ENCODE peak calls at places on chromosomes 2 and 18, in nine cellular contexts. One of them, this sample, is unnamed.

GRCh38 chr2:172722481-172722880 is 13.2 kb upstream of the RAPGEF4 start:
- DNase-seq in testis: no peak
- DNase-seq in thoracic aorta: no peak
- DNase-seq in astrocyte of the cerebellum: no peak
- DNase-seq in CD8-positive, alpha-beta T cell: no peak
- DNase-seq in LNCaP clone FGC: peak
- DNase-seq in BE2C: no peak
- DNase-seq in left lung: no peak
- DNase-seq in heart left ventricle: no peak
- DNase-seq in this sample: no peak

GRCh38 chr2:163736433-163737168 is 793 bp upstream of the FIGN start:
- DNase-seq in testis: peak
- DNase-seq in thoracic aorta: no peak
- DNase-seq in astrocyte of the cerebellum: no peak
- DNase-seq in CD8-positive, alpha-beta T cell: no peak
- DNase-seq in LNCaP clone FGC: no peak
- DNase-seq in BE2C: peak
- DNase-seq in left lung: peak
- DNase-seq in heart left ventricle: peak
- DNase-seq in this sample: no peak

GRCh38 chr2:28054916-28055315 is 164.4 kb downstream of the BABAM2 start:
- DNase-seq in testis: no peak
- DNase-seq in thoracic aorta: no peak
- DNase-seq in astrocyte of the cerebellum: no peak
- DNase-seq in CD8-positive, alpha-beta T cell: no peak
- DNase-seq in LNCaP clone FGC: no peak
- DNase-seq in BE2C: no peak
- DNase-seq in left lung: no peak
- DNase-seq in heart left ventricle: no peak
- DNase-seq in this sample: no peak

GRCh38 chr2:156110890-156111289 is 221.6 kb downstream of the NR4A2 start:
- DNase-seq in testis: no peak
- DNase-seq in thoracic aorta: no peak
- DNase-seq in astrocyte of the cerebellum: no peak
- DNase-seq in CD8-positive, alpha-beta T cell: no peak
- DNase-seq in LNCaP clone FGC: peak
- DNase-seq in BE2C: no peak
- DNase-seq in left lung: no peak
- DNase-seq in heart left ventricle: no peak
- DNase-seq in this sample: no peak

GRCh38 chr2:33457588-33458247 is 18.7 kb upstream of the RASGRP3 start:
- DNase-seq in testis: no peak
- DNase-seq in thoracic aorta: no peak
- DNase-seq in astrocyte of the cerebellum: no peak
- DNase-seq in CD8-positive, alpha-beta T cell: no peak
- DNase-seq in LNCaP clone FGC: no peak
- DNase-seq in BE2C: no peak
- DNase-seq in left lung: no peak
- DNase-seq in heart left ventricle: no peak
- DNase-seq in this sample: no peak

GRCh38 chr2:3325458-3326181 is 52.0 kb downstream of the EIPR1 start:
- DNase-seq in testis: no peak
- DNase-seq in thoracic aorta: no peak
- DNase-seq in astrocyte of the cerebellum: no peak
- DNase-seq in CD8-positive, alpha-beta T cell: no peak
- DNase-seq in LNCaP clone FGC: no peak
- DNase-seq in BE2C: no peak
- DNase-seq in left lung: no peak
- DNase-seq in heart left ventricle: no peak
- DNase-seq in this sample: no peak

GRCh38 chr18:45232058-45232457 is 383.2 kb upstream of the SLC14A2 start:
- DNase-seq in testis: no peak
- DNase-seq in thoracic aorta: no peak
- DNase-seq in astrocyte of the cerebellum: no peak
- DNase-seq in CD8-positive, alpha-beta T cell: no peak
- DNase-seq in LNCaP clone FGC: no peak
- DNase-seq in BE2C: no peak
- DNase-seq in left lung: no peak
- DNase-seq in heart left ventricle: no peak
- DNase-seq in this sample: no peak

GRCh38 chr2:37590119-37590571 is 81.3 kb downstream of the CDC42EP3 start:
- DNase-seq in testis: peak
- DNase-seq in thoracic aorta: no peak
- DNase-seq in astrocyte of the cerebellum: peak
- DNase-seq in CD8-positive, alpha-beta T cell: no peak
- DNase-seq in LNCaP clone FGC: no peak
- DNase-seq in BE2C: no peak
- DNase-seq in left lung: no peak
- DNase-seq in heart left ventricle: no peak
- DNase-seq in this sample: peak

GRCh38 chr2:216632952-216633615 is at the start of gene IGFBP2:
- DNase-seq in testis: peak
- DNase-seq in thoracic aorta: no peak
- DNase-seq in astrocyte of the cerebellum: no peak
- DNase-seq in CD8-positive, alpha-beta T cell: no peak
- DNase-seq in LNCaP clone FGC: no peak
- DNase-seq in BE2C: peak
- DNase-seq in left lung: no peak
- DNase-seq in heart left ventricle: peak
- DNase-seq in this sample: no peak

GRCh38 chr2:70089220-70089945 is 2.1 kb downstream of the PCBP1 start:
- DNase-seq in testis: peak
- DNase-seq in thoracic aorta: no peak
- DNase-seq in astrocyte of the cerebellum: no peak
- DNase-seq in CD8-positive, alpha-beta T cell: no peak
- DNase-seq in LNCaP clone FGC: no peak
- DNase-seq in BE2C: peak
- DNase-seq in left lung: no peak
- DNase-seq in heart left ventricle: no peak
- DNase-seq in this sample: no peak

GRCh38 chr2:70090706-70091334 is 3.5 kb downstream of the PCBP1 start:
- DNase-seq in testis: no peak
- DNase-seq in thoracic aorta: no peak
- DNase-seq in astrocyte of the cerebellum: no peak
- DNase-seq in CD8-positive, alpha-beta T cell: no peak
- DNase-seq in LNCaP clone FGC: no peak
- DNase-seq in BE2C: no peak
- DNase-seq in left lung: no peak
- DNase-seq in heart left ventricle: no peak
- DNase-seq in this sample: no peak

GRCh38 chr2:70088508-70089219 is 1.4 kb downstream of the PCBP1 start:
- DNase-seq in testis: no peak
- DNase-seq in thoracic aorta: no peak
- DNase-seq in astrocyte of the cerebellum: no peak
- DNase-seq in CD8-positive, alpha-beta T cell: no peak
- DNase-seq in LNCaP clone FGC: peak
- DNase-seq in BE2C: no peak
- DNase-seq in left lung: no peak
- DNase-seq in heart left ventricle: no peak
- DNase-seq in this sample: no peak

GRCh38 chr2:70091364-70091763 is 4.1 kb downstream of the PCBP1 start:
- DNase-seq in testis: no peak
- DNase-seq in thoracic aorta: no peak
- DNase-seq in astrocyte of the cerebellum: no peak
- DNase-seq in CD8-positive, alpha-beta T cell: no peak
- DNase-seq in LNCaP clone FGC: no peak
- DNase-seq in BE2C: no peak
- DNase-seq in left lung: no peak
- DNase-seq in heart left ventricle: no peak
- DNase-seq in this sample: no peak

GRCh38 chr2:70089946-70090523 is 2.8 kb downstream of the PCBP1 start:
- DNase-seq in testis: peak
- DNase-seq in thoracic aorta: no peak
- DNase-seq in astrocyte of the cerebellum: no peak
- DNase-seq in CD8-positive, alpha-beta T cell: no peak
- DNase-seq in LNCaP clone FGC: no peak
- DNase-seq in BE2C: no peak
- DNase-seq in left lung: no peak
- DNase-seq in heart left ventricle: no peak
- DNase-seq in this sample: no peak
- H3K4me3 ChIP-seq in testis: peak
- H3K4me3 ChIP-seq in thoracic aorta: peak
- H3K4me3 ChIP-seq in astrocyte of the cerebellum: peak
- H3K4me3 ChIP-seq in CD8-positive, alpha-beta T cell: peak
- H3K4me3 ChIP-seq in LNCaP clone FGC: no peak
- H3K4me3 ChIP-seq in BE2C: no peak
- H3K4me3 ChIP-seq in left lung: peak
- H3K4me3 ChIP-seq in heart left ventricle: peak
- H3K4me3 ChIP-seq in this sample: peak

DNA sequence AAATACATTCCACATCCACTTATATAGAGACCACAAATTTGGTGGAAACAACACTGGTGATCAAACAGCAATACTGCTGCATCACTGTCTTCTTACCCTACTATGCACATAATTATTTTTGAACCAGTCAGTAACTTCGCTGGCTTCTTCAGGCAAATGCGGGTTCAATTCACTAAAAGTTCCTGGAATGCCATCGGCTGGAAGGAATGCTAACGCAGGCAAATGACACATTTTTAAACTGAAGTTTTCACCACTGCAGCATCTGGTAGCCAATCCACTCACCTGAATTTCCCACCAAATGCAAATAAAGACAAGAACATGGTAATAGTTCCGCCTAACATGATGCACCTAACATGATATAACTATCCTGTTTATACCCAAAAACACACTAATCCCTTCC is 10.0 kb upstream of the HDHD2 start:
- DNase-seq in testis: no peak
- DNase-seq in thoracic aorta: no peak
- DNase-seq in astrocyte of the cerebellum: no peak
- DNase-seq in CD8-positive, alpha-beta T cell: no peak
- DNase-seq in LNCaP clone FGC: no peak
- DNase-seq in BE2C: no peak
- DNase-seq in left lung: no peak
- DNase-seq in heart left ventricle: no peak
- DNase-seq in this sample: no peak
- TF ChIP-seq CTCF in testis: no peak
- TF ChIP-seq CTCF in thoracic aorta: no peak
- TF ChIP-seq CTCF in astrocyte of the cerebellum: no peak
- TF ChIP-seq CTCF in CD8-positive, alpha-beta T cell: no peak
- TF ChIP-seq CTCF in LNCaP clone FGC: no peak
- TF ChIP-seq CTCF in BE2C: no peak
- TF ChIP-seq CTCF in left lung: no peak
- TF ChIP-seq CTCF in heart left ventricle: no peak
- TF ChIP-seq CTCF in this sample: no peak

DNA sequence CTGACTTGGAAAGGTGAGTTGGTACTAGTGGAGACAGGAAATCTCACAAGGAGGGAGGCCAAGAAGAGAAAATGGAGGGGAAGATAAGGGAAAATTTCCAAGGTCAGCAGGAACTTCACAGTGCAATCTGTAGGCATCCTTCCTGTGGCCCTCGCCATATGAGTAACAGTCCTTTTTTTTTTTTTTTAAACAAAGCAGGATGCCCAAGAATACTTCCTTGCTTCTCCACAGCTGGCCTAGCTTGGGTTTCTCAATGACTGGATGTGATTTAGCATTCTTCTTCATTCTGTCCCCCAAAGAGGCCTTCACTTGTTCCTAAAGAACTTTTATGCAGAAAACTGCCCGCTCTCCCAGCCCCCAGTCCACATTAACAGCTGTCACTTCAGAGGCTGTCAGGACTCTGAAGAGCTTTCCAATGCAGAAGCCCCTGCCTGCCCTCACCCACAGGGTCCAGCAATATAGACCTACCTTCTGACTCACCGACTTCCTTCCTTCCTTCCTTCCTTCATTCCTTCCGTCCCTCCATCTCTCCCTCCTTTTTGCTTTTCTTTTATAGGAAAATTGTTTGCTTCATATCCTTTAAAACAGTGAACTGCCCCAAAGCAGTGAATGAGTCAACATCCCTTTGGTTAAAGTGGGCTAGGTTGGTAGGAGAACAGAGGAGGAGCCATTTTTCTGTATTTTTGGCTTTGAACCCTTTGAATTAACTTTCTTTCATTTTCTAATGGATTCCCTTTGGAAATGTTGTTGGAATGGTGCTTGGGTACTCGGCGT is 172.0 kb downstream of the MGAT5 start:
- DNase-seq in testis: no peak
- DNase-seq in thoracic aorta: no peak
- DNase-seq in astrocyte of the cerebellum: no peak
- DNase-seq in CD8-positive, alpha-beta T cell: no peak
- DNase-seq in LNCaP clone FGC: no peak
- DNase-seq in BE2C: no peak
- DNase-seq in left lung: no peak
- DNase-seq in heart left ventricle: no peak
- DNase-seq in this sample: no peak
- H3K4me3 ChIP-seq in testis: no peak
- H3K4me3 ChIP-seq in thoracic aorta: no peak
- H3K4me3 ChIP-seq in astrocyte of the cerebellum: no peak
- H3K4me3 ChIP-seq in CD8-positive, alpha-beta T cell: no peak
- H3K4me3 ChIP-seq in LNCaP clone FGC: no peak
- H3K4me3 ChIP-seq in BE2C: no peak
- H3K4me3 ChIP-seq in left lung: no peak
- H3K4me3 ChIP-seq in heart left ventricle: no peak
- H3K4me3 ChIP-seq in this sample: no peak

GRCh38 chr2:24225883-24226282 is 51.0 kb downstream of the FAM228A start:
- DNase-seq in testis: no peak
- DNase-seq in thoracic aorta: no peak
- DNase-seq in astrocyte of the cerebellum: no peak
- DNase-seq in CD8-positive, alpha-beta T cell: no peak
- DNase-seq in LNCaP clone FGC: no peak
- DNase-seq in BE2C: no peak
- DNase-seq in left lung: no peak
- DNase-seq in heart left ventricle: no peak
- DNase-seq in this sample: no peak

GRCh38 chr2:24222946-24223345 is 48.1 kb downstream of the FAM228A start:
- DNase-seq in testis: no peak
- DNase-seq in thoracic aorta: no peak
- DNase-seq in astrocyte of the cerebellum: no peak
- DNase-seq in CD8-positive, alpha-beta T cell: no peak
- DNase-seq in LNCaP clone FGC: no peak
- DNase-seq in BE2C: no peak
- DNase-seq in left lung: peak
- DNase-seq in heart left ventricle: no peak
- DNase-seq in this sample: no peak

GRCh38 chr2:24233321-24233720 is 58.5 kb downstream of the FAM228A start:
- DNase-seq in testis: no peak
- DNase-seq in thoracic aorta: no peak
- DNase-seq in astrocyte of the cerebellum: no peak
- DNase-seq in CD8-positive, alpha-beta T cell: no peak
- DNase-seq in LNCaP clone FGC: no peak
- DNase-seq in BE2C: no peak
- DNase-seq in left lung: no peak
- DNase-seq in heart left ventricle: no peak
- DNase-seq in this sample: no peak

GRCh38 chr2:24231461-24231881 is 56.6 kb downstream of the FAM228A start:
- DNase-seq in testis: peak
- DNase-seq in thoracic aorta: no peak
- DNase-seq in astrocyte of the cerebellum: no peak
- DNase-seq in CD8-positive, alpha-beta T cell: no peak
- DNase-seq in LNCaP clone FGC: no peak
- DNase-seq in BE2C: no peak
- DNase-seq in left lung: no peak
- DNase-seq in heart left ventricle: no peak
- DNase-seq in this sample: no peak

DNA sequence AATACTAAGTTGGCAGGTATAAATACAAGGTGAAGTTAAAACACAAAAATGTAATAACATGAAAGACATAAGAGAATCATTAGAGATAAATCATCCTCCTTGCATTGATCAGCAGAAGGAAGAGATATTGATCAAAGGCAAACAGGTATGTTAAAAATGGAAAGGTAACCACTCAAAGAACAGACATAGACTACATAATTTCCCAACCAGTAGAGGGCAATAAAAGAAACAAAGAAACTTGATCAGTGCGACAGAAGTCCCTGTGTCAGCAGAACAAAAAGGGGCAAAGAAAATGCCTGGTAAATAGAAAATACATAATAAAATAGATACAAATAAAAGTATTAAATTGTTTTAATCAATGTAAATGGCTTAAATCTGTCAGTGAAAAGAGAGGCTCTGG is 53.6 kb downstream of the FAM228A start:
- DNase-seq in testis: no peak
- DNase-seq in thoracic aorta: no peak
- DNase-seq in astrocyte of the cerebellum: no peak
- DNase-seq in CD8-positive, alpha-beta T cell: no peak
- DNase-seq in LNCaP clone FGC: no peak
- DNase-seq in BE2C: no peak
- DNase-seq in left lung: no peak
- DNase-seq in heart left ventricle: no peak
- DNase-seq in this sample: no peak
- TF ChIP-seq CTCF in testis: no peak
- TF ChIP-seq CTCF in thoracic aorta: no peak
- TF ChIP-seq CTCF in astrocyte of the cerebellum: peak
- TF ChIP-seq CTCF in CD8-positive, alpha-beta T cell: peak
- TF ChIP-seq CTCF in LNCaP clone FGC: peak
- TF ChIP-seq CTCF in BE2C: peak
- TF ChIP-seq CTCF in left lung: no peak
- TF ChIP-seq CTCF in heart left ventricle: no peak
- TF ChIP-seq CTCF in this sample: no peak